ENCODE peak calls at places on chromosomes 5 and 9, in five cellular contexts. H, S, K, J and G are unnamed samples.

GRCh38 chr9:111622626-111623025 is 8.5 kb upstream of the DNAJC25 start:
- DNase-seq in H (no peak), S (peak), K (no peak), J (peak), G (peak)

GRCh38 chr9:69667306-69667705 is 4.9 kb downstream of the APBA1 start:
- DNase-seq in H (no peak), S (no peak), K (no peak), J (no peak), G (no peak)

GRCh38 chr9:138038244-138038671 is 160.7 kb downstream of the CACNA1B start:
- DNase-seq in H (no peak), S (no peak), K (no peak), J (no peak), G (no peak)

GRCh38 chr5:31531543-31531887 is 378 bp downstream of the DROSHA start:
- DNase-seq in H (peak), S (no peak), K (peak), J (peak), G (peak)

GRCh38 chr9:123011878-123012528 is 21.5 kb upstream of the GPR21 start:
- DNase-seq in H (no peak), S (no peak), K (no peak), J (no peak), G (no peak)

GRCh38 chr5:38931731-38932130 is 85.9 kb downstream of the OSMR start:
- DNase-seq in H (no peak), S (no peak), K (no peak), J (peak), G (no peak)

GRCh38 chr9:14314929-14315753 is 1.2 kb upstream of the NFIB start:
- DNase-seq in H (peak), S (peak), K (no peak), J (peak), G (peak)

GRCh38 chr9:134346151-134346550 is 19.9 kb downstream of the RXRA start:
- DNase-seq in H (no peak), S (no peak), K (no peak), J (no peak), G (no peak)

GRCh38 chr5:76145945-76146344 is 62.8 kb downstream of the SV2C start:
- DNase-seq in H (peak), S (no peak), K (no peak), J (peak), G (peak)

GRCh38 chr9:96418920-96419690 is 935 bp upstream of the ZNF367 start:
- DNase-seq in H (peak), S (peak), K (peak), J (peak), G (peak)

GRCh38 chr9:91033802-91034201 is 232.2 kb downstream of the SYK start:
- DNase-seq in H (peak), S (no peak), K (peak), J (peak), G (no peak)

GRCh38 chr5:149452665-149453617 is 73.8 kb upstream of the IL17B start:
- DNase-seq in H (no peak), S (no peak), K (no peak), J (peak), G (no peak)

GRCh38 chr5:1429066-1429465 is 16.2 kb downstream of the SLC6A3 start:
- DNase-seq in H (no peak), S (no peak), K (no peak), J (no peak), G (no peak)

GRCh38 chr9:98054376-98054951 is 2.1 kb upstream of the NANS start:
- DNase-seq in H (no peak), S (no peak), K (no peak), J (no peak), G (no peak)

GRCh38 chr5:129361441-129362025 is 98.6 kb upstream of the ADAMTS19 start:
- DNase-seq in H (no peak), S (no peak), K (no peak), J (peak), G (peak)

GRCh38 chr5:104361932-104362331 is 799.3 kb upstream of the NUDT12 start:
- DNase-seq in H (no peak), S (no peak), K (no peak), J (no peak), G (no peak)

GRCh38 chr9:94490465-94490864 is 64.4 kb upstream of the PCAT7 start:
- DNase-seq in H (no peak), S (no peak), K (no peak), J (peak), G (no peak)

GRCh38 chr5:132856011-132856410 is 10.3 kb downstream of the GDF9 start:
- DNase-seq in H (no peak), S (no peak), K (no peak), J (no peak), G (no peak)

GRCh38 chr5:68924490-68925145 is 169.2 kb upstream of the SLC30A5 start:
- DNase-seq in H (no peak), S (no peak), K (no peak), J (peak), G (peak)

GRCh38 chr9:121288874-121289553 is 21.1 kb downstream of the GSN start:
- DNase-seq in H (no peak), S (peak), K (no peak), J (peak), G (peak)

GRCh38 chr5:55159763-55160492 is at the start of gene GPX8:
- DNase-seq in H (no peak), S (peak), K (no peak), J (peak), G (peak)

GRCh38 chr5:91937121-91937520 is 554.0 kb upstream of the ARRDC3 start:
- DNase-seq in H (no peak), S (no peak), K (no peak), J (no peak), G (no peak)

GRCh38 chr5:138054863-138055558 is 22.1 kb upstream of the FAM13B start:
- DNase-seq in H (no peak), S (no peak), K (no peak), J (peak), G (no peak)

GRCh38 chr5:93573627-93573974 is 7.4 kb downstream of the NR2F1-AS1 start:
- DNase-seq in H (no peak), S (no peak), K (no peak), J (no peak), G (no peak)

GRCh38 chr9:101026824-101027223 is 1.7 kb upstream of the PLPPR1 start:
- DNase-seq in H (no peak), S (no peak), K (no peak), J (no peak), G (no peak)

GRCh38 chr5:163773181-163773580 is 267.8 kb downstream of the MAT2B start:
- DNase-seq in H (no peak), S (no peak), K (no peak), J (no peak), G (no peak)

GRCh38 chr9:120904061-120904998 is 22.3 kb downstream of the TRAF1 start:
- DNase-seq in H (peak), S (no peak), K (peak), J (no peak), G (no peak)

GRCh38 chr5:14809369-14810144 is 62.0 kb downstream of the ANKH start:
- DNase-seq in H (peak), S (no peak), K (peak), J (peak), G (peak)

GRCh38 chr5:54993318-54993717 is 7.9 kb upstream of the ESM1 start:
- DNase-seq in H (no peak), S (no peak), K (no peak), J (no peak), G (no peak)

GRCh38 chr9:107068581-107068980 is 205.6 kb downstream of the ZNF462 start:
- DNase-seq in H (no peak), S (no peak), K (no peak), J (no peak), G (peak)

GRCh38 chr9:112971415-112971814 is 40.6 kb downstream of the ZNF883 start:
- DNase-seq in H (peak), S (no peak), K (no peak), J (peak), G (peak)

GRCh38 chr5:172788771-172789686 is 18.0 kb upstream of the DUSP1 start:
- DNase-seq in H (no peak), S (peak), K (no peak), J (peak), G (no peak)

GRCh38 chr5:150585781-150586461 is 54.5 kb upstream of the SYNPO start:
- DNase-seq in H (no peak), S (no peak), K (no peak), J (no peak), G (no peak)

GRCh38 chr9:69174645-69175487 is 789 bp downstream of the TJP2 start:
- DNase-seq in H (peak), S (peak), K (peak), J (peak), G (peak)

GRCh38 chr9:135136991-135137390 is 49.5 kb downstream of the OLFM1 start:
- DNase-seq in H (no peak), S (no peak), K (no peak), J (no peak), G (no peak)

GRCh38 chr9:110468950-110469349 is 110.6 kb downstream of the SVEP1 start:
- DNase-seq in H (no peak), S (no peak), K (no peak), J (no peak), G (no peak)